ENCODE peak calls at places on chromosome 22, in ten cellular contexts. E is body of pancreas; F is Panc1; T is stomach; K is lower lobe of right lung; B is tibial nerve; P is hepatocyte; R is HCT116; V is CD8-positive, alpha-beta T cell; Z is lung. O is an unnamed sample.
A peak's percentile ranks its signal among the peaks of the same experiment; 100 is the strongest.

GRCh38 chr22:39680486-39680885 is 109.9 kb downstream of the CACNA1I start:
- DNase-seq in E (no peak), F (no peak), T (no peak), K (no peak), B (no peak), P (no peak), R (no peak), V (no peak), Z (no peak), O (no peak)

GRCh38 chr22:18157714-18158028 is 7.7 kb downstream of the USP18 start:
- DNase-seq in E (no peak), F (no peak), T (no peak), K (no peak), B (no peak), P (no peak), R (no peak), V (no peak), Z (no peak), O (no peak)

GRCh38 chr22:39725351-39726035 is 154.9 kb downstream of the CACNA1I start:
- DNase-seq in E (no peak), F (no peak), T (no peak), K (no peak), B (no peak), P (no peak), R (no peak), V (no peak), Z (no peak), O (no peak)

GRCh38 chr22:40388231-40388630 is 17.8 kb downstream of the SGSM3 start:
- DNase-seq in E (no peak), F (no peak), T (no peak), K (no peak), B (no peak), P (no peak), R (no peak), V (no peak), Z (no peak), O (no peak)

GRCh38 chr22:22352376-22352999 is 107.9 kb downstream of the VPREB1 start:
- DNase-seq in E (no peak), F (no peak), T (no peak), K (no peak), B (no peak), P (no peak), R (no peak), V (no peak), Z (no peak), O (no peak)

GRCh38 chr22:23527971-23528740 is 51.9 kb downstream of the IGLL1 start:
- DNase-seq in E (no peak), F (no peak), T (no peak), K (peak; percentile 48), B (no peak), P (no peak), R (no peak), V (no peak), Z (no peak), O (no peak)

GRCh38 chr22:21591695-21592094 is 24.2 kb downstream of the UBE2L3 start:
- DNase-seq in E (no peak), F (no peak), T (no peak), K (peak; percentile 59), B (no peak), P (no peak), R (no peak), V (no peak), Z (peak; percentile 70), O (no peak)

GRCh38 chr22:28358244-28358777 is 321.3 kb downstream of the TTC28 start:
- DNase-seq in E (no peak), F (no peak), T (no peak), K (no peak), B (no peak), P (no peak), R (no peak), V (no peak), Z (no peak), O (no peak)

GRCh38 chr22:40758390-40758789 is 60.8 kb downstream of the SLC25A17 start:
- DNase-seq in E (no peak), F (no peak), T (no peak), K (no peak), B (no peak), P (no peak), R (no peak), V (no peak), Z (no peak), O (no peak)

GRCh38 chr22:30027791-30028190 is 52.5 kb upstream of the HORMAD2 start:
- DNase-seq in E (no peak), F (no peak), T (peak; percentile 40), K (no peak), B (no peak), P (no peak), R (no peak), V (no peak), Z (no peak), O (no peak)

GRCh38 chr22:41687901-41688364 is 734 bp downstream of the SNU13 start:
- DNase-seq in E (no peak), F (no peak), T (no peak), K (peak; percentile 55), B (no peak), P (peak; percentile 51), R (no peak), V (peak; percentile 21), Z (no peak), O (no peak)

GRCh38 chr22:44592466-44593180 is 94.6 kb upstream of the RTL6 start:
- DNase-seq in E (no peak), F (no peak), T (no peak), K (no peak), B (no peak), P (no peak), R (no peak), V (no peak), Z (no peak), O (no peak)
- H3K4me3 ChIP-seq in E (no peak overlapping the region), F (no peak overlapping the region), T (no peak overlapping the region), K (no peak overlapping the region), B (no peak overlapping the region), P (no peak overlapping the region), R (no peak overlapping the region), V (no peak overlapping the region), Z (no peak overlapping the region), O (no peak overlapping the region)

GRCh38 chr22:31583861-31584485 is 78.0 kb downstream of the PISD start:
- DNase-seq in E (no peak), F (no peak), T (no peak), K (no peak), B (no peak), P (no peak), R (no peak), V (no peak), Z (no peak), O (no peak)
- TF ChIP-seq CTCF in E (no peak), F (no peak), T (no peak), K (no peak), B (no peak), P (no peak), R (no peak), V (no peak), Z (no peak), O (no peak)

GRCh38 chr22:42939451-42939881 is 75.5 kb downstream of the PACSIN2 start:
- DNase-seq in E (no peak), F (no peak), T (no peak), K (no peak), B (no peak), P (no peak), R (no peak), V (no peak), Z (no peak), O (peak; percentile 69)

GRCh38 chr22:42938449-42938848 is 76.5 kb downstream of the PACSIN2 start:
- DNase-seq in E (no peak), F (no peak), T (no peak), K (no peak), B (no peak), P (no peak), R (no peak), V (no peak), Z (no peak), O (no peak)

GRCh38 chr22:42939941-42940653 is 74.9 kb downstream of the PACSIN2 start:
- DNase-seq in E (peak; percentile 81), F (peak; percentile 78), T (peak; percentile 69), K (peak; percentile 66), B (no peak), P (peak; percentile 82), R (peak; percentile 78), V (no peak), Z (peak; percentile 59), O (peak; percentile 84)

GRCh38 chr22:42937164-42937854 is 77.6 kb downstream of the PACSIN2 start:
- DNase-seq in E (peak; percentile 44), F (no peak), T (peak; percentile 74), K (peak; percentile 85), B (no peak), P (peak; percentile 79), R (peak; percentile 56), V (no peak), Z (peak; percentile 76), O (peak; percentile 76)

DNA sequence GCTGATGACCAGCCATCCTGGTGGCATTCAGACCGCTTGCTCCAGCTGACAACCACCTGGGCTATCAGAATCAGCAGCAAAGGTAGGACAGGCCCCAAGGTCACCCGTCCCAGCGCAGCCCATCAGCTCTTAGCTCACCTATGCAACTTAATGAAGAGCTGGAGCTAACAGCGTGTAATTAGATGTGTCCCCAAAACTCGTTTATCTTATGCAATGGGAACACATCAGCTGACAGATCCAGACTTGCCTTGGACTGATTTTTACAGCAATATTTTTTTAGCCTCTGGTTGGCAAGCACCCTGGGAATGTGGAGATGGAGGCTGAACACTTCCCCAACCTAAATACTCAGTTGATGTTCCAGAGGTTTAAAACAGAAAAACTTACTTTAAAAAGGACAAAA is 76.0 kb downstream of the PACSIN2 start:
- DNase-seq in E (no peak), F (no peak), T (no peak), K (no peak), B (no peak), P (no peak), R (no peak), V (no peak), Z (no peak), O (no peak)
- H3K27ac ChIP-seq in E (peak overlapping the region; percentile 90), F (peak overlapping the region; percentile 78), T (peak overlapping the region; percentile 74), K (peak overlapping the region; percentile 78), B (peak overlapping the region; percentile 81), P (peak overlapping the region; percentile 88), R (no peak overlapping the region), V (no peak overlapping the region), Z (peak overlapping the region; percentile 82), O (peak overlapping the region; percentile 88)

DNA sequence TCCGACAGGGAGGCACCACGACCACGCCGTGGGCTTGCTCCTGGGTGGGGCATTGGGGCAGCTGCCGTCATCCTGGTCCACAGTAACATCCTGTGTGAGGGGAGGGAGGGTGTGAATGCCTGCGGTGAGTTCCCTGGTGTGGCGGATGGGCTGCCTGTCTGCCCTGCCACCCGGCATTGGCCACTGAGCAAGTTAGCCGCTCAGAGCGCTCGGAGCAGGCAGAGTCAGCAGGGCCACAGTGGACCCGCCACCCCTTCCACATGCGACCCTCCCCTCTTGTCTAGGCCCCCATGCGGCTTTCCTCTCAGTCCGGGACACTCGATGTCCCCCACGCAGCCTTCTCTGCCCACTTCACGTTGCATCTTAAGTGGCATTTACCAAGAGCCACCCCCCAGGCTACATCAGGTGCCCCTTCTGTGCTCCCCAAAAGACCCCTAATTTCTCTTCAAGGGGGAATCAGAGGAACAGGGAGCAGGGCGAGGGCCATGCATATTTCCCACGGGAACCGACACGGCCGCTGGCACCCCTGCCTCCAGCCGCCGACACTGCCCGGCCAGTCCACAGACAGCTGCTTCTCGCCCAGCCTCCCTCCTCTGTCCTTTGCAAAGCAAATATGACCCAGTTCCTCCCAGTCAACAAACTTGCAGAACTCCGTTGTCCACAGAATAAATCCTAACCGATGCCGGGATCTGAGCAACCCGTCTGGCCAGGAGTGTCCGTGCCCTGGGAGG is 1482.1 kb downstream of the TBC1D22A start:
- DNase-seq in E (no peak), F (no peak), T (peak; percentile 19), K (no peak), B (no peak), P (no peak), R (no peak), V (no peak), Z (no peak), O (peak; percentile 9)
- H3K4me3 ChIP-seq in E (no peak overlapping the region), F (no peak overlapping the region), T (no peak overlapping the region), K (no peak overlapping the region), B (no peak overlapping the region), P (no peak overlapping the region), R (no peak overlapping the region), V (no peak overlapping the region), Z (no peak overlapping the region), O (no peak overlapping the region)

O was measured in colonic mucosa.